ENCODE peak calls at places on chromosomes 5 and 9, in six cellular contexts. One of them, this sample, is unnamed. For H3K9me3, the result is how much of the 10 kb centered on the place peaks cover.

GRCh38 chr9:130823435-130823834 is 11.6 kb upstream of the ABL1 start:
- DNase-seq in SK-N-SH: no peak
- DNase-seq in tibial nerve: no peak
- DNase-seq in sigmoid colon: no peak
- DNase-seq in K562: peak
- DNase-seq in stomach: no peak
- DNase-seq in this sample: no peak

GRCh38 chr9:81032030-81032572 is 657.2 kb downstream of the TLE1 start:
- DNase-seq in SK-N-SH: no peak
- DNase-seq in tibial nerve: no peak
- DNase-seq in sigmoid colon: no peak
- DNase-seq in K562: no peak
- DNase-seq in stomach: no peak
- DNase-seq in this sample: no peak

GRCh38 chr5:135978212-135978631 is 23.4 kb upstream of the LECT2 start:
- DNase-seq in SK-N-SH: no peak
- DNase-seq in tibial nerve: no peak
- DNase-seq in sigmoid colon: no peak
- DNase-seq in K562: no peak
- DNase-seq in stomach: no peak
- DNase-seq in this sample: no peak

GRCh38 chr9:2523601-2524000 is 98.0 kb upstream of the VLDLR start:
- DNase-seq in SK-N-SH: no peak
- DNase-seq in tibial nerve: no peak
- DNase-seq in sigmoid colon: no peak
- DNase-seq in K562: no peak
- DNase-seq in stomach: no peak
- DNase-seq in this sample: no peak

GRCh38 chr5:37494756-37495155 is 115.6 kb downstream of the WDR70 start:
- DNase-seq in SK-N-SH: no peak
- DNase-seq in tibial nerve: no peak
- DNase-seq in sigmoid colon: peak
- DNase-seq in K562: no peak
- DNase-seq in stomach: peak
- DNase-seq in this sample: no peak

GRCh38 chr5:59007460-59008063 is 424.7 kb downstream of the RAB3C start:
- DNase-seq in SK-N-SH: peak
- DNase-seq in tibial nerve: no peak
- DNase-seq in sigmoid colon: no peak
- DNase-seq in K562: no peak
- DNase-seq in stomach: no peak
- DNase-seq in this sample: no peak

GRCh38 chr5:172733179-172733973 is 37.6 kb downstream of the DUSP1 start:
- DNase-seq in SK-N-SH: no peak
- DNase-seq in tibial nerve: peak
- DNase-seq in sigmoid colon: peak
- DNase-seq in K562: no peak
- DNase-seq in stomach: peak
- DNase-seq in this sample: peak

GRCh38 chr5:172076783-172077244 is 70.4 kb upstream of the FBXW11 start:
- DNase-seq in SK-N-SH: no peak
- DNase-seq in tibial nerve: no peak
- DNase-seq in sigmoid colon: peak
- DNase-seq in K562: no peak
- DNase-seq in stomach: no peak
- DNase-seq in this sample: no peak

GRCh38 chr9:121278535-121279169 is 10.7 kb downstream of the GSN start:
- DNase-seq in SK-N-SH: peak
- DNase-seq in tibial nerve: peak
- DNase-seq in sigmoid colon: peak
- DNase-seq in K562: peak
- DNase-seq in stomach: peak
- DNase-seq in this sample: no peak

GRCh38 chr9:129383415-129384088 is 205.5 kb upstream of the IER5L start:
- DNase-seq in SK-N-SH: no peak
- DNase-seq in tibial nerve: peak
- DNase-seq in sigmoid colon: peak
- DNase-seq in K562: no peak
- DNase-seq in stomach: peak
- DNase-seq in this sample: no peak

GRCh38 chr9:137256839-137257238 is 1.7 kb downstream of the NELFB start:
- DNase-seq in SK-N-SH: no peak
- DNase-seq in tibial nerve: no peak
- DNase-seq in sigmoid colon: no peak
- DNase-seq in K562: no peak
- DNase-seq in stomach: no peak
- DNase-seq in this sample: no peak

GRCh38 chr9:97307500-97308163 is at the start of gene CCDC180:
- DNase-seq in SK-N-SH: no peak
- DNase-seq in tibial nerve: peak
- DNase-seq in sigmoid colon: no peak
- DNase-seq in K562: no peak
- DNase-seq in stomach: no peak
- DNase-seq in this sample: peak

DNA sequence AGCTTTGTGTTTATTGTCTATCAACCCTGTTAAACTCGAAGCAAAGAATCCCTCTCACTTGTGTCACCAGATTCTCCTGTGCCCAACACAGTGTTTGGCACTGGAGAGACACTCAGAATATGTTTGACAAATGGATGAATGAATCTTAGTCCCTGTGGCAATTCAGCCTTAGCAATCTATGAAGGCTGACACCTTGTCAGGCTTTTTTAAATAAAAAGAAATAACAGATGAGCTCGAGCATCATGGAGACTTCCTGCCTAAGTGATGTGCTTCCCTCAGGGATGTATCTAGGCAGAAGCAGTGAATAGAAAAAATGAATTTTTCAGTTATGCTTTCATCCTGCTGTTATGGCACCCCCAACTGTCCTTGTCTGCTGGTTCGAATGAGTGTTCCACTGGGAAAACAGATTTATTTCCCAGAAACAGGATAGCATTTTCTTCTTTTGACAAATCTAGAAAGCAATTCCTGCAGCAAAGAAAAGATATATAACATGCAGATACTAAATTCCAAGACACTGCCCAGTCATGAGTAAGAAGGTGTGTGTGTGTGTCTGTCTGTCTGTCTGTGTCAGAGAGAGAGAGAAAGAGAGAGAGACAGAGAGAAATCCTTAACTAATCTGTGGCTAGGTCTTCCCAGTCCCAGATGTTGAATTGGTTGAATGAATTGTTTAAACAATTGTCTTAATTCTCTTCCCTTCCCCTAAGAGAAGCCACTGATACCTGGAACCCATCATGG is 16.7 kb downstream of the MAMDC2 start:
- DNase-seq in SK-N-SH: no peak
- DNase-seq in tibial nerve: no peak
- DNase-seq in sigmoid colon: no peak
- DNase-seq in K562: no peak
- DNase-seq in stomach: no peak
- DNase-seq in this sample: no peak
- TF ChIP-seq EP300 in SK-N-SH: no peak
- TF ChIP-seq EP300 in tibial nerve: no peak
- TF ChIP-seq EP300 in sigmoid colon: no peak
- TF ChIP-seq EP300 in K562: no peak
- TF ChIP-seq EP300 in stomach: no peak
- TF ChIP-seq EP300 in this sample: no peak

GRCh38 chr9:12854218-12854617 is 79.4 kb downstream of the LURAP1L start:
- DNase-seq in SK-N-SH: no peak
- DNase-seq in tibial nerve: no peak
- DNase-seq in sigmoid colon: no peak
- DNase-seq in K562: no peak
- DNase-seq in stomach: no peak
- DNase-seq in this sample: no peak
- H3K9me3 ChIP-seq in SK-N-SH: under half
- H3K9me3 ChIP-seq in tibial nerve: under half
- H3K9me3 ChIP-seq in sigmoid colon: under half
- H3K9me3 ChIP-seq in K562: under half
- H3K9me3 ChIP-seq in stomach: under half
- H3K9me3 ChIP-seq in this sample: under half

DNA sequence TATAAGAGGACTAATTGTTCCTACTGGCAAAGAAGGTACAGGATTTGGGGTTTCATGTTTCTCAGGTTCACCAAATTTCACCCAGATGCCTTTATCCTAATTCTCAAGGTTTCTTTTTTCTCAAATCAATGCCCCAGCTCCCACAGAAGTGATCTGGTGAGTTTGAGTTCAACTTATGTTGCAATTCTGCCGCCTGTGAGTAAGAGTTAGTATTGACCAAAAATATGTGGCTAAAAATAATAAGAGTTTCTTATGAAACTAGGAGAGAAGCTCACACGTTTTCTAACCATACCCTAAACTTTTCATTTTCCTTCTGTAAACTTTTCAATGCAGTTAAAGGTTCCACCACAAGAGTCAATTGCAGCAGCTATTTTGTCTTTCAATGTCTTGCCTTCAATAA is 15.1 kb downstream of the SLCO6A1 start:
- DNase-seq in SK-N-SH: no peak
- DNase-seq in tibial nerve: no peak
- DNase-seq in sigmoid colon: no peak
- DNase-seq in K562: no peak
- DNase-seq in stomach: no peak
- DNase-seq in this sample: no peak
- TF ChIP-seq EP300 in SK-N-SH: no peak
- TF ChIP-seq EP300 in tibial nerve: no peak
- TF ChIP-seq EP300 in sigmoid colon: no peak
- TF ChIP-seq EP300 in K562: no peak
- TF ChIP-seq EP300 in stomach: no peak
- TF ChIP-seq EP300 in this sample: no peak

GRCh38 chr5:27969157-27969556 is 930.8 kb upstream of the CDH9 start:
- DNase-seq in SK-N-SH: no peak
- DNase-seq in tibial nerve: no peak
- DNase-seq in sigmoid colon: no peak
- DNase-seq in K562: no peak
- DNase-seq in stomach: no peak
- DNase-seq in this sample: no peak

GRCh38 chr5:27962201-27962600 is 923.8 kb upstream of the CDH9 start:
- DNase-seq in SK-N-SH: no peak
- DNase-seq in tibial nerve: no peak
- DNase-seq in sigmoid colon: no peak
- DNase-seq in K562: no peak
- DNase-seq in stomach: no peak
- DNase-seq in this sample: no peak

DNA sequence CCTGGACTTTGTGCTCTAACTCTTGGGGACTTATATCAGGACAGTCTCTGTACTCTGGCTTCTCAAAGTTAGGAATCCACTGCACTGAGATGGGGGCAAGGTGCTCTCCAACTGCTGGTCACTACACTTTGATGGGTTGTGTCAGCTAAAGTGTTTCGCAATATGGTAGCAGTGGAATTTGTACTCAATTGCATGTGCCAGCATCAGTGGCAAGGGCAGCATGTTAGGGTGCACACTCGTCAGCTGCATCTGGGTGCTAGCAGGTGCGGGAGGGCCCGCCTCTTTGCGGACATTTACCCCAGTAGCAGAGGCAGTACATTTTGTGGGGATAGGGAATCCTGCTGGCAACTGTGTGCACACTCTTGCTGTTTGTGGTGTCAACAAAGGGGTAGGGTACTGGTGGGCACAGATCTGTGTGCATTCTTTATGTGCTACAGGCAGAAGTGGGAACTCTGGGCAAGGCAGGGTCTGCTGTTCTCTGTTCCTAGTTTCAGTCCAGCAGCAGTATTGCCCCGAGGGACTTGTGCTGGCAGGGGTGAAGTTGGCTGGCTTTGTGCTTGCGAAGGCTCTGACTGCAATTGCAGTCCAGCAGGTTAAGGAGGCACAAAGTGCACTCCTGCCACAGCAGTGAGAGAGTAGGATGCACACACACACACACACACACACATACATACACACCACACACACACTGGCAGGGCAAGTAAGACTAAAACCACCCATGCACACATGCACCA is 924.8 kb upstream of the CDH9 start:
- DNase-seq in SK-N-SH: no peak
- DNase-seq in tibial nerve: no peak
- DNase-seq in sigmoid colon: no peak
- DNase-seq in K562: no peak
- DNase-seq in stomach: no peak
- DNase-seq in this sample: no peak
- H3K9me3 ChIP-seq in SK-N-SH: under half
- H3K9me3 ChIP-seq in tibial nerve: under half
- H3K9me3 ChIP-seq in sigmoid colon: under half
- H3K9me3 ChIP-seq in K562: under half
- H3K9me3 ChIP-seq in stomach: under half
- H3K9me3 ChIP-seq in this sample: under half

DNA sequence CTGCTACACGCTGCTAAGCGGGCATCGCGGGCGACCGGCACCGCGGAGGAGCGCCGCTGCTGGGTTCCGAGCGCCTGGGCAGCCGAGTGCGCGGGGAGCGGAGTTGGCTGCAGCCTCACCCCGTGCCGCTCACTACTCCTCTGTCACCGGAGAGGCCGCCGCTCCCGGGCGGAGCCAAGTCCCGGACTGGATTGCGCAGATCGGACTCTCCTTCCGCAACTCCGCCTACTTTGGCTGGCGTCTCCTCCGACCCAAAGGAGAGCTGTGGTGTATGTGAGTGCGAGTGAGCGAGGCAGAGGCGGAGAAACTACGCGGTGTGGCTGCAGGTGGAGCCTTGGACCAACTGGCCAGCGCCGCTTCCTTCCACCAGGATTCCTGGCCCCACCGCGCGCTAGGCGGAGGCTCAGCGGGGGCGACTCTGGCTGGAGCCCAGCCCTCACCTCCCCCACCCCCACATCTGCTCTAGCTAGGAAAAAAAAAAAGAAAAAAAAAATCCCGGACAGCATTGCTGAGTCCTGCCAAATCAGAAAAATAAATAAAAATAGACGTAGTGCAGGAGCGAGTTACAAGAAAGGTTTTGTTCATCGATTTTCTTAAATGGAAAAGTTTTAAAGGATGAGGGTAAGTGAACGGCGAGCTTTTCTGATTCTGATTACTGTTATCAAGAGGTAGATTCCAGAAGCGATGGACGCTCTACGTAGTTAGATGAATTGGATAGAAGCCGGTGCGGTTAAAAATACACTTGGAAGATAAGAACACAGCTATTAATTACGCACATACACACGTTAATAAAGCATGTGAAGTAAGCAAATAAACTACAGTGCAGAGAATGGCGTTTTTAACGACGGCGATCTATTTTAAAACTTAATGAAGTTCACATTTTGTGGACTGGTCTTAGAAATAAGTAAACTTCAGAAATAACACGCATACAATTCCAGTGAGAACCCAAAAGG is at the start of gene SEMA6A:
- DNase-seq in SK-N-SH: peak
- DNase-seq in tibial nerve: peak
- DNase-seq in sigmoid colon: peak
- DNase-seq in K562: peak
- DNase-seq in stomach: peak
- DNase-seq in this sample: peak
- TF ChIP-seq EP300 in SK-N-SH: peak
- TF ChIP-seq EP300 in tibial nerve: peak
- TF ChIP-seq EP300 in sigmoid colon: no peak
- TF ChIP-seq EP300 in K562: no peak
- TF ChIP-seq EP300 in stomach: no peak
- TF ChIP-seq EP300 in this sample: no peak

This sample was measured in esophagus muscularis mucosa.